ENCODE peak calls at places on chromosomes 4 and X, in four cellular contexts. One of them, this sample, is unnamed.
A peak's percentile ranks its signal among the peaks of the same experiment; 100 is the strongest.

GRCh38 chr4:183172881-183173280 is 73.8 kb downstream of the WWC2 start:
- DNase-seq in K562: no peak
- DNase-seq in GM12891: no peak
- DNase-seq in GM12878: no peak
- DNase-seq in this sample: no peak

GRCh38 chr4:126051709-126052424 is 737.1 kb downstream of the FAT4 start:
- DNase-seq in GM12891: no peak
- DNase-seq in GM12878: no peak
- DNase-seq in K562: no peak
- DNase-seq in this sample: no peak

GRCh38 chrX:106917830-106918500 is 2.2 kb upstream of the CLDN2 start:
- DNase-seq in GM12878: no peak
- DNase-seq in K562: no peak
- DNase-seq in GM12891: no peak
- DNase-seq in this sample: no peak

GRCh38 chrX:130834149-130834548 is 68.9 kb downstream of the ENOX2 start:
- DNase-seq in GM12878: no peak
- DNase-seq in GM12891: no peak
- DNase-seq in K562: no peak
- DNase-seq in this sample: peak; percentile 36

GRCh38 chrX:23478561-23478960 is 143.9 kb downstream of the PTCHD1 start:
- DNase-seq in GM12891: no peak
- DNase-seq in GM12878: no peak
- DNase-seq in K562: no peak
- DNase-seq in this sample: no peak

GRCh38 chrX:96837808-96838207 is 45.9 kb upstream of the RPA4 start:
- DNase-seq in GM12891: no peak
- DNase-seq in K562: no peak
- DNase-seq in GM12878: no peak
- DNase-seq in this sample: no peak

GRCh38 chr4:4524364-4524763 is 17.5 kb downstream of the STX18 start:
- DNase-seq in GM12891: peak; percentile 35
- DNase-seq in GM12878: peak; percentile 76
- DNase-seq in K562: peak; percentile 19
- DNase-seq in this sample: no peak

GRCh38 chr4:105544517-105544916 is 7.9 kb upstream of the ARHGEF38 start:
- DNase-seq in K562: no peak
- DNase-seq in GM12878: no peak
- DNase-seq in GM12891: no peak
- DNase-seq in this sample: no peak

GRCh38 chrX:48918644-48919340 is at the start of gene PIM2:
- DNase-seq in K562: peak; percentile 97
- DNase-seq in GM12878: peak; percentile 81
- DNase-seq in GM12891: peak; percentile 73
- DNase-seq in this sample: peak; percentile 78

DNA sequence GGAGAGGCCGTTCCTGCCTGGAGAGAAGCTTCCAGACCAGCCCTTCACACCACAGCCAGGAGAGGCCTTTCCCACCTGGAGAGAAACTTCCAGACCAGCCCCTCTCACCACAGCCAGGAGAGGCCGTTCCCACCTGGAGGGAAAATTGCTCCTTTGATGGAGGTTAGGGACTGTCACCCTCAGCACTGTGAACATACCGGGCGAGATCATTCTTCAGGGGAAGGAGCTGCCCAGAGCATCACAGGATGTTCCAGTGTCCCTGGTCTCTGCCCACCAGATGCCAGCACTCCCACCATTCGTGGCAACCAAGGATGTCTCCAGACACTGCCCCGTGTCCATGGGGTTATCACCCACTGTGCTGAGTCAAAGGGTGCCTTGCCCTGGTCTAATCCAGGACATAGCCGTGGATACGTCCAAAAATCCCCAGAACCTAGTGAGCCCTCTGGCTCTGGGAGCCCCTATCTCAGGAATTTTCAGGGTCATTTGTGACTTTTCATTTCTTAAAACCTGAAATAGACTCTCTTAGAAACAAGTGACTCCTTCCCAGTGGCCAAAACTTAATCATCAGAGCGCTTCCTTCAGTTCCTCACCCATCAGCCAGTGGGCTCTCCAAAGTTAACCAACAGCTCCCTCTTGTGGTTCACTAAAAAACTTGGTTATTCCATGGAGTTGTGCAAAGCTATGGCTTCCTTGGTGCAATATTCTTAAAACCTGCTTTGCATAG is 80.2 kb downstream of the CRMP1 start:
- DNase-seq in GM12878: no peak
- DNase-seq in K562: peak; percentile 75
- DNase-seq in GM12891: peak; percentile 53
- DNase-seq in this sample: peak; percentile 33
- TF ChIP-seq SPI1 in GM12878: no peak
- TF ChIP-seq SPI1 in K562: peak; percentile 49
- TF ChIP-seq SPI1 in GM12891: no peak
- TF ChIP-seq SPI1 in this sample: peak; percentile 43

DNA sequence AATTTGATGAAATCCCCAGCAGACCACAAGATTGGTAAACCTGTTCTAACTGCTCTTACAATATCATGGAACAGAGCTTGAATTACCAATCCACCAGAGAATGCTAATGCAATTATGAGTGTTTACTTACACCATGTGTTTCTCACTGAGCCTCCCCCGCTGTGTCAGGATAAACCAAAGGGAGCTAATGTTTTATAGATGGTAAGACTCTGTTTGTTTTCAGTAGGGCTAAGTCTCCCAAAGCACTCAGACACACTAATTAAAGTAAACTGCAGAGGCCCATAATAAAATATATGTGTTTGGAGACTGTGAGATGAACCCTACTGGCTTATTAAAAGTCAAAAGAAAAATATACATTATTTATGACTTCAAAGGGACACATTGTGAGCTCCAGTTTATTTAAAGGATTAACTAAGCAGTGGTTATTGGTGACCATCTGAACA is 261.7 kb upstream of the FAM241A start:
- DNase-seq in GM12878: no peak
- DNase-seq in GM12891: no peak
- DNase-seq in K562: no peak
- DNase-seq in this sample: no peak
- TF ChIP-seq SPI1 in GM12878: no peak
- TF ChIP-seq SPI1 in GM12891: no peak
- TF ChIP-seq SPI1 in K562: no peak
- TF ChIP-seq SPI1 in this sample: no peak

GRCh38 chr4:110170861-110171260 is 27.6 kb downstream of the ELOVL6 start:
- DNase-seq in GM12891: no peak
- DNase-seq in GM12878: no peak
- DNase-seq in K562: no peak
- DNase-seq in this sample: no peak

GRCh38 chr4:110171981-110172380 is 26.4 kb downstream of the ELOVL6 start:
- DNase-seq in K562: no peak
- DNase-seq in GM12891: no peak
- DNase-seq in GM12878: no peak
- DNase-seq in this sample: no peak

GRCh38 chr4:110172972-110173371 is 25.4 kb downstream of the ELOVL6 start:
- DNase-seq in GM12891: no peak
- DNase-seq in GM12878: no peak
- DNase-seq in K562: no peak
- DNase-seq in this sample: no peak

GRCh38 chr4:110175634-110176033 is 22.8 kb downstream of the ELOVL6 start:
- DNase-seq in K562: no peak
- DNase-seq in GM12878: no peak
- DNase-seq in GM12891: no peak
- DNase-seq in this sample: no peak
- TF ChIP-seq SPI1 in K562: no peak
- TF ChIP-seq SPI1 in GM12878: no peak
- TF ChIP-seq SPI1 in GM12891: no peak
- TF ChIP-seq SPI1 in this sample: no peak

DNA sequence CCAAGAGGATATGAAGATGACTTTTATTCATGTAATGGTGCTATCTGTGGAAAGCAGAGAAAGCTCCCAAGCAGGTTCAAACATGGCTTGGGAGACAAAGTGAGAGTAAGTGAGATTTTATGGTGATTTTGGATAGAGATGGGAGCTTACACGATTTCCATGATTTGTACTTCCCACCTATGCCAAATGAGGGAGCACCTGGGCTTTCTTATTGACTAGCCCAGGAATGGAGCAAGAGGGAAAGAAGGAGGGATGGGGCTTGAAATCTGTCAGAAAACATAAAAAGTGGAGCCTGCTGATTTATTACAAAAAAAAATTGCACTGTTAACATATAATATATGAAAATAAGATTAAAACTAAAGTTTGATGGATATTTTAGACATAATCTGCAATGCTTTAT is 703.5 kb upstream of the PABPC4L start:
- DNase-seq in K562: no peak
- DNase-seq in GM12878: no peak
- DNase-seq in GM12891: no peak
- DNase-seq in this sample: no peak
- TF ChIP-seq SPI1 in K562: no peak
- TF ChIP-seq SPI1 in GM12878: no peak
- TF ChIP-seq SPI1 in GM12891: no peak
- TF ChIP-seq SPI1 in this sample: no peak

This sample was measured in HL-60.